ENCODE peak calls at places on chromosomes 12 and 14, in nine cellular contexts. W, C, E, S, T, Y, U, M and Q are unnamed samples.

GRCh38 chr12:19706936-19707335 is 267.6 kb downstream of the AEBP2 start:
- DNase-seq in W (no peak), C (no peak), E (no peak), S (no peak), T (no peak), Y (no peak), U (no peak), M (no peak), Q (no peak)

GRCh38 chr12:131245564-131246355 is 292.1 kb downstream of the ADGRD1 start:
- DNase-seq in W (no peak), C (no peak), E (no peak), S (no peak), T (no peak), Y (no peak), U (no peak), M (no peak), Q (no peak)

GRCh38 chr14:35122696-35123387 is 490 bp downstream of the PRORP start:
- DNase-seq in W (no peak), C (peak; percentile 71), E (no peak), S (peak; percentile 3), T (no peak), Y (no peak), U (peak; percentile 52), M (peak; percentile 27), Q (peak; percentile 23)

GRCh38 chr14:99522934-99523660 is 41.9 kb downstream of the CCNK start:
- DNase-seq in W (peak; percentile 70), C (no peak), E (no peak), S (no peak), T (no peak), Y (no peak), U (peak; percentile 14), M (peak; percentile 41), Q (peak; percentile 20)

GRCh38 chr12:3530548-3530947 is 39.5 kb downstream of the PRMT8 start:
- DNase-seq in W (no peak), C (no peak), E (no peak), S (no peak), T (no peak), Y (no peak), U (no peak), M (no peak), Q (no peak)

GRCh38 chr12:16389594-16389993 is 42.1 kb downstream of the MGST1 start:
- DNase-seq in W (no peak), C (peak; percentile 85), E (no peak), S (peak; percentile 59), T (no peak), Y (no peak), U (peak; percentile 30), M (peak; percentile 85), Q (peak; percentile 10)

GRCh38 chr12:82912406-82912805 is 225.7 kb downstream of the TMTC2 start:
- DNase-seq in W (no peak), C (peak; percentile 34), E (no peak), S (no peak), T (no peak), Y (no peak), U (peak; percentile 74), M (no peak), Q (no peak)

GRCh38 chr12:48816148-48816854 is 2.0 kb upstream of the CACNB3 start:
- DNase-seq in W (no peak), C (peak; percentile 26), E (no peak), S (no peak), T (no peak), Y (no peak), U (peak; percentile 17), M (peak; percentile 21), Q (peak; percentile 86)

GRCh38 chr12:121175383-121176119 is 34.4 kb upstream of the P2RX4 start:
- DNase-seq in W (peak; percentile 80), C (no peak), E (no peak), S (no peak), T (peak; percentile 26), Y (no peak), U (peak; percentile 38), M (peak; percentile 47), Q (no peak)

GRCh38 chr14:101491841-101492240 is 69.5 kb upstream of the DIO3 start:
- DNase-seq in W (no peak), C (no peak), E (no peak), S (no peak), T (no peak), Y (no peak), U (no peak), M (no peak), Q (no peak)

GRCh38 chr12:69985656-69986055 is 160.6 kb downstream of the MYRFL start:
- DNase-seq in W (no peak), C (no peak), E (no peak), S (no peak), T (no peak), Y (no peak), U (no peak), M (no peak), Q (no peak)

GRCh38 chr12:40907115-40907521 is 214.9 kb downstream of the CNTN1 start:
- DNase-seq in W (no peak), C (peak; percentile 8), E (no peak), S (no peak), T (no peak), Y (no peak), U (no peak), M (peak; percentile 1), Q (no peak)

GRCh38 chr14:84465890-84466289 is 1064.1 kb upstream of the FLRT2 start:
- DNase-seq in W (no peak), C (no peak), E (no peak), S (no peak), T (no peak), Y (no peak), U (peak; percentile 10), M (no peak), Q (no peak)

GRCh38 chr12:59861635-59862034 is 265.8 kb downstream of the SLC16A7 start:
- DNase-seq in W (no peak), C (no peak), E (no peak), S (no peak), T (no peak), Y (no peak), U (no peak), M (no peak), Q (no peak)

GRCh38 chr14:102939820-102940561 is 17.5 kb downstream of the AMN start:
- DNase-seq in W (no peak), C (no peak), E (no peak), S (no peak), T (no peak), Y (no peak), U (no peak), M (no peak), Q (peak; percentile 89)

DNA sequence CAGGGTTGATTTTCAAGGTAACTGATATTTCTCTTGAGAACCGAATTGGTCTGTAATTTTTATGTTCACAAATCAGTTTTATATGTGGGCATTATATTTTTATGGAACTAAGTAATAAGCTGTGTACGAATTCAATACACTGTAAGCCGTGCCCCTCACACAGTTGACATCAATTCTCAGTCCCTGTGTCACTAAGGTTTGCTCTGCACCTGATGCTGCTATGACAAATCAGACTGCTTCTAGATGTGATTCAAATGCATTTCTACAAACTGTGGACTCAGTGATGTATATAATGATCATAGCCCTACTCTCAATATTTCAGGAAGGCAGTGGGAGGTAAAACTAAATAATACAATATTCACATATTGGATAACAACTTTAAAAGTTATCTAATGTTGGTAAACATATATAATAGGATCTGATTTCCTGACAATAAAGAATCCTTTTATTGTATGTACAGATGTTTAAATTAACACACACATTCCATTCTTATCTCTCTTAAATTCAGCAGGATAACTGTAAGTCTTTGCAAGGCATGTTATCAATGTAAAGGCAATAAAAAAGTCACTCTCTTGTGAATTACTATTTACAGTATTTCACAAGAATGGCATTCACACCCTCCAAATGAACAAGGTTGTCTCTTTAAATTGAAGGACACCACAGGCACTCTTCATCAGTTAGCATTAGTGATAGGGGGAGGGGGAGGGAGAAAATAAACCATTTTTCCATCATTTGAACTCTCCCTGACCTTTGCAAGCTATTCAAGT is 87.2 kb upstream of the SOX5 start:
- DNase-seq in W (no peak), C (no peak), E (no peak), S (no peak), T (no peak), Y (no peak), U (no peak), M (no peak), Q (no peak)
- H3K27ac ChIP-seq in W (no peak overlapping the region), C (no peak overlapping the region), E (no peak overlapping the region), S (no peak overlapping the region), T (no peak overlapping the region), Y (no peak overlapping the region), U (no peak overlapping the region), M (no peak overlapping the region), Q (no peak overlapping the region)

GRCh38 chr14:36655054-36655381 is 6.6 kb upstream of the PAX9 start:
- DNase-seq in W (no peak), C (no peak), E (no peak), S (no peak), T (no peak), Y (no peak), U (no peak), M (no peak), Q (no peak)
- H3K27me3 ChIP-seq in W (peaks cover 5% of the 10 kb centered on the region), C (peaks cover 100% of the 10 kb centered on the region), E (peaks cover 43% of the 10 kb centered on the region), S (peaks cover 80% of the 10 kb centered on the region), T (peaks cover 28% of the 10 kb centered on the region), Y (peaks cover 99% of the 10 kb centered on the region), U (peaks cover 100% of the 10 kb centered on the region), M (peaks cover 100% of the 10 kb centered on the region), Q (peaks cover 64% of the 10 kb centered on the region)

GRCh38 chr12:132356686-132357622 is 27.6 kb upstream of the GALNT9 start:
- DNase-seq in W (peak; percentile 47), C (peak; percentile 87), E (no peak), S (no peak), T (no peak), Y (no peak), U (peak; percentile 86), M (no peak), Q (no peak)
- H3K9me3 ChIP-seq in W (no peaks in the 10 kb centered on the region), C (no peaks in the 10 kb centered on the region), E (no peaks in the 10 kb centered on the region), S (peaks cover 96% of the 10 kb centered on the region), T (no peaks in the 10 kb centered on the region), Y (no peaks in the 10 kb centered on the region), U (no peaks in the 10 kb centered on the region), M (no peaks in the 10 kb centered on the region), Q (no peaks in the 10 kb centered on the region)

GRCh38 chr14:49853158-49853477 is 530 bp upstream of the NEMF start:
- DNase-seq in W (no peak), C (no peak), E (no peak), S (no peak), T (no peak), Y (no peak), U (no peak), M (no peak), Q (no peak)
- H3K27ac ChIP-seq in W (peak overlapping the region; percentile 71), C (peak overlapping the region; percentile 60), E (peak overlapping the region; percentile 68), S (no peak overlapping the region), T (peak overlapping the region; percentile 87), Y (peak overlapping the region; percentile 64), U (peak overlapping the region; percentile 88), M (no peak overlapping the region), Q (peak overlapping the region; percentile 82)